ENCODE peak calls at places on chromosome 13, in five cellular contexts. K is osteoblast, X is psoas muscle, E is tibial nerve, A is lower lobe of right lung. C is an unnamed sample. For H3K4me1, the result is how much of the 10 kb centered on the place peaks cover.

GRCh38 chr13:41505209-41505835 is 48.0 kb downstream of the RGCC start:
- DNase-seq in K (peak), X (no peak), A (no peak), E (no peak), C (no peak)

GRCh38 chr13:44879452-44880058 is 109.7 kb downstream of the NUFIP1 start:
- DNase-seq in X (no peak), E (no peak), K (peak), A (no peak), C (no peak)

GRCh38 chr13:28237944-28238343 is 99.6 kb downstream of the PAN3 start:
- DNase-seq in K (no peak), A (no peak), X (no peak), E (no peak), C (no peak)

GRCh38 chr13:52695856-52696255 is 43.2 kb downstream of the SUGT1 start:
- DNase-seq in A (no peak), K (peak), E (no peak), X (no peak), C (no peak)

GRCh38 chr13:106474906-106475305 is 60.6 kb downstream of the EFNB2 start:
- DNase-seq in A (no peak), X (no peak), K (no peak), E (no peak), C (no peak)

GRCh38 chr13:45807520-45808099 is 43.9 kb downstream of the SIAH3 start:
- DNase-seq in X (no peak), E (peak), A (no peak), K (no peak), C (no peak)

GRCh38 chr13:100484708-100485107 is 103.9 kb downstream of the GGACT start:
- DNase-seq in K (no peak), E (no peak), A (no peak), X (no peak), C (no peak)

GRCh38 chr13:80441968-80442367 is 101.0 kb upstream of the SPRY2 start:
- DNase-seq in A (no peak), X (no peak), E (no peak), K (no peak), C (no peak)

GRCh38 chr13:95644611-95645052 is at the start of gene DZIP1:
- DNase-seq in X (peak), A (peak), E (peak), K (peak), C (peak)

GRCh38 chr13:95641961-95642621 is 2.4 kb downstream of the DZIP1 start:
- DNase-seq in A (peak), K (peak), X (peak), E (no peak), C (peak)

GRCh38 chr13:95643814-95644598 is 500 bp downstream of the DZIP1 start:
- DNase-seq in K (peak), E (no peak), A (no peak), X (peak), C (no peak)

GRCh38 chr13:95643471-95643813 is 1.1 kb downstream of the DZIP1 start:
- DNase-seq in K (peak), E (no peak), X (no peak), A (no peak), C (no peak)

DNA sequence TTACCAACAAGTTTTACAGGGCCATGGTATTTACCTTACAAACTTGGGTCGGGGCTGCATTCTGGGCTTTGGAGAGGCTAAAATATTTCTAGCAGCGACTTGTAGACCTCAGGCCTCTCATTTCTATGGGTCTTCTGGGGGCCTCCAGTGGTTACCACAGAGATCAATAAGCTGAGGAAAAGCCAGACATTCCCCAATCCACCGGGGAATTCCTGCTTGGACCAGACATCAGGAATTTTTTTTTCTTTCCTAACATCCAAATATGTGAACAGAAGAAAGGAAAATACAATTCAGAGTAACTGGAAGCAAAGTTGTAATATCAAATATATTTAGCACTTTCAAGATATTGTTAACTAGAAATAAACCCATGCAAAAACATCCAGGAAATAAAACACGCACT is 1.5 kb downstream of the DZIP1 start:
- DNase-seq in A (no peak), E (no peak), K (no peak), X (no peak), C (no peak)
- H3K4me3 ChIP-seq in A (peak), E (peak), K (peak), X (peak), C (peak)

DNA sequence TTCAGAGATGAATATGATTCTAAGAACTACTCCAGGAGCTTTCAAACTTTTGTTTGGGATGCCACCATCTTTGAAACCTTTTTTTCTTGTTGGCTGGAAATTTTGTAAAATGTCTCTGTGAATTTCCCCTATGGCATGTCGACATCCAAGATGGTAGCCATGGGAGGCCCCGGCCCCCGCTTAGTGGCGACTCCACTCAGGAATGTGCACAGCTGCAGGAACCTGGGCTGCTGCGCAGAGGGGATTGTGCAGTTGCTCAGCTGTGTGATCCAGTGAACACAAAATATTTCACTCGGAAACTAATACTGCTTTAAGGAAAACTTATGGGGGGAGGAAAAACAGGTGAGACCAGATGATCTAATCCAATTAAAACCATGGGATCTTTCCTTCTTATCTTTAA is 497.6 kb downstream of the FGF9 start:
- DNase-seq in X (no peak), A (no peak), K (no peak), E (no peak), C (no peak)
- H3K4me1 ChIP-seq in X (under half), A (under half), K (under half), E (under half), C (under half)

GRCh38 chr13:25353344-25353743 is 18.4 kb upstream of the ATP8A2 start:
- DNase-seq in E (no peak), K (no peak), A (no peak), X (no peak), C (no peak)
- H3K4me3 ChIP-seq in E (no peak), K (no peak), A (no peak), X (no peak), C (no peak)

DNA sequence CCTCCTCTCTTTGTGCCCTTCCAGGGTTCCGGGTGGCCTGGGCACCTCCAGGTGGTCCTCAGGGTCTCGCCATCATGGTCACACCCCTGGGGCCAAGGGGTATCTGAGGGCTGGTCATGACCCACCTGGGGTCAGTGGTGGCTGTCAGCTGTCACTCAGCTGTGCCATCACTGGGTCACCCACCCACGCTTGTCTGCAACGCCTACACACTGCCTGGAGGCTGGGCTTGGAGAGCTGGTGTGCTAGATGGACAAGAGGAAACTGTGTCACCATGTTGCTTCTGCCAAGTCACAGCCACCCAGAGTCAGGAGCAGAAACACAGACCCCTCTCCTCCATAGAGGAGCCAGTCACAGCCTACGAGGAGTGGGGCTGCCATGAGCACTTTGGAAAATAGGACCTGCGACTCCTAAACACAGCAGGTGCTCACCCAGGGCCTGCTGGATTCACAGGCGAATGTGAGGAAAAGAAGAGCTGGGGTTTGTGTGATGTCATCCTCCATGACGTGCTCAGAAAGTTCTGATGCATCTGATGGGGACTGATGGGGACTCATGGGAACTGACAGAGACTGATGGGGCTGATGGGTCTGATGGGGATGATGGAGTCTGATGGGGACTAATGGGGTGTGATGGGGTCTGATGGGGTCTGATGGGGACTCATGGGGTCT is 10.7 kb upstream of the GRTP1 start:
- DNase-seq in K (peak), X (no peak), E (no peak), A (peak), C (no peak)
- H3K4me1 ChIP-seq in K (under half), X (under half), E (under half), A (under half), C (under half)

DNA sequence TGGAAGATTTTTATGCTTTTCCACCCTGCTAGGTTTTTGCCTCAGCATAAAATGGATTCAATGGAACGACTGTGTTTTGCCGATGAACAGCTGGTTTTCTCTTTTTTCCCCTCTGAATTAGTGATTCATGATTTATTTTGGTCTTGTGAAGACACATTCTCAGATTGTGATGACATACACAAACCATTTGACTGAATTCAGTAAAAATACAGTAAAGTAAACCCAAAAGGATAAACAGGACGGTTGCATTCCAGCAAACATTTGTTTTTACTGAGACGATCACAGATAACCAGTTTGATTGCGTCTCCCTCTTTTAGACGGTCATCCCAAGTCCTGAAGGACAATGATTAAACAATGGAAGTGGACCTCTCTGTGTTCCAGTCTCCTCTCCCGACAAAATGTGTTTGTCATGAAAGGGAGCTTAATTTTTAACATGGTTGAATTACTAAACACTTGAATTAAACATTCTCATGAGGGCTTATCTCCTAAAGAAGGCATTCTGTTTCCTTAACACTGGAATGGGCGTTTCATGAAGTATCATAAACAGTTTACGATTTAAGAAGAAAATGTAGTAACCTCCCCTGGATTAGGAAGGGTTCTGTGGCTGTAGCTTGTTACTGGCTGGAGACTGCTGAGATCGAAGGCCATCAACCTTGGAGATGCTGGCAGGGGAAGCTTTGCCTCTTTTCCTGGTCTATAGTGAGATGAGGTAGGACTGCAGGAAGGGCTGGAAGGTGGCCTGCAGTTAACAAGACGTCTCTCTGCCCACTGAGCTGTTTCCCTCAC is 457.7 kb downstream of the FGF9 start:
- DNase-seq in A (no peak), E (no peak), K (no peak), X (no peak), C (no peak)
- H3K4me3 ChIP-seq in A (no peak), E (no peak), K (no peak), X (no peak), C (no peak)

DNA sequence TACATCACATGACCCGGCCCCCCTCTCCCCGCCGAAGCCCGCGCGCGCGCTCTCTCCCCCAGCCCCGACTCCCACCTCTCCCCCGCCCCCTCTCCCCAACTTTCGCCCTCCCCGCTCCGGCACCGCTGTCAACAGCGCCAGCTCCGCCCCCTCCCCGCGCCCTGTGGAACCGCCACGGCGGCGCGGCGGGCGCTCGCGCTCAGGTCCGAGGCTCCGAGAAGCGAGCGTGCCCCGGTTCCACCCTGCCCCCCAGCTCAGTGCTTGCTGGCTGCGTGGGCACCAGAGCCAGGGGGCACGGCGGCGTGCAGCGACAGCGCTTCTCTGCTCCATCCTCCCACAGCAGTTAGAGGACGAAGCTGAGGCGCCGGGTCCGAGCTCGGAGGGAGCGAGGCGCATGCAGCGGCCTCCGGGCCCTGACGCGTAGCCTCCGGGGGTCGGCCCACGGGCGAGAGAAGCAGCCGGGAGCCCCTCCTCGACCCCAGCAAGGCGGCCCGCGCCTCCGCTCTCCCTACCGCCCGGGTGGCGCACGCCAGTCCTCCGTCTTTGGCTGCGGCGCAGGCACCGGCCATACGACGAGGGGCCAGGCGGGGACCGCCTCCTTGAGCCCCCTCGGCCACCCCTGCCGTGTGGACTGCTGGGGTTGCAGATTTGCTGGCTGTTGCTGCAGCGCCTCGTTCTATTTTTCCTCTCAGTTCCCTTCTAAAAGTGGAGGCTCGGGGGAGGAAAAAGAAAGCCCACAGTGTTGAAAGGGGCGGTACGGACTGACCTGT is 109.5 kb downstream of the KCNRG start:
- DNase-seq in E (peak), A (peak), X (peak), K (peak), C (no peak)
- H3K4me1 ChIP-seq in E (under half), A (half or more), X (under half), K (under half), C (under half)

DNA sequence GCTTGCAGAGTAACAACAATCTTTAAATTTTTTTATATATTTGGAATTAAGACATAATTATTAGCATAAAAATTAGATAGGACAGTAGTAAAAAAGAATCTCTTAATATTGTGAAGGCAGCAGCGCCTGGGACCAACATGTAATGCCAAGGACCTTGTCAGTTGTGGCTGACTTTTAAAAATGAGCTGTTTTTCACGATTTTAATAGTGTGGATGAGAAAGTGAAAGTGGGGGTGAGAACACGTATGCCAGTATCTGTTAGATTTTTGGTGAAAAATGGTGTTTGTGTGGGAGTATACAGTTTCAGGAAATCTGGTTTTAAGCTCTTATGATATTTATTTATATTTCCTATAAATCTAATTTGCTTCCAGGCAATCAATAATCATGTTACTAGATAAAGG is 125.2 kb downstream of the LMO7 start:
- DNase-seq in K (no peak), X (no peak), A (no peak), E (no peak), C (no peak)
- H3K4me3 ChIP-seq in K (no peak), X (peak), A (peak), E (peak), C (peak)